ENCODE peak calls at places on chromosomes 7 and 10, in four cellular contexts. T is esophagus muscularis mucosa, Q is thoracic aorta, N is lung. G is an unnamed sample.
A peak's percentile ranks its signal among the peaks of the same experiment; 100 is the strongest.

GRCh38 chr10:21700474-21700873 is 166.4 kb downstream of the MLLT10 start:
- DNase-seq in T (no peak), Q (no peak), N (no peak), G (no peak)

GRCh38 chr10:74453151-74453550 is 302.1 kb downstream of the ADK start:
- DNase-seq in T (no peak), Q (no peak), N (no peak), G (no peak)

GRCh38 chr10:83373659-83374058 is 765.6 kb upstream of the GHITM start:
- DNase-seq in T (no peak), Q (no peak), N (no peak), G (no peak)

GRCh38 chr10:132223156-132223590 is 36.4 kb downstream of the DPYSL4 start:
- DNase-seq in T (no peak), Q (peak; percentile 9), N (peak; percentile 78), G (peak; percentile 84)

GRCh38 chr7:115805458-115805857 is 225.1 kb downstream of the TFEC start:
- DNase-seq in T (no peak), Q (no peak), N (no peak), G (no peak)

GRCh38 chr10:51760864-51761263 is 61.5 kb upstream of the CSTF2T start:
- DNase-seq in T (no peak), Q (no peak), N (no peak), G (no peak)

GRCh38 chr10:76717141-76717540 is 920.5 kb downstream of the KCNMA1 start:
- DNase-seq in T (no peak), Q (no peak), N (no peak), G (no peak)

GRCh38 chr7:41145656-41146055 is 557.2 kb downstream of the INHBA start:
- DNase-seq in T (no peak), Q (no peak), N (no peak), G (no peak)

GRCh38 chr7:100897111-100897608 is 1.5 kb upstream of the ACHE start:
- DNase-seq in T (no peak), Q (no peak), N (no peak), G (no peak)

GRCh38 chr10:5325076-5325475 is 39.7 kb upstream of the UCN3 start:
- DNase-seq in T (no peak), Q (no peak), N (no peak), G (no peak)

GRCh38 chr10:93595378-93596288 is 5.4 kb downstream of the RBP4 start:
- DNase-seq in T (no peak), Q (no peak), N (no peak), G (no peak)

GRCh38 chr7:45184326-45185027 is 26.9 kb downstream of the RAMP3 start:
- DNase-seq in T (no peak), Q (no peak), N (no peak), G (no peak)

GRCh38 chr10:61628875-61629513 is 33.7 kb upstream of the CABCOCO1 start:
- DNase-seq in T (no peak), Q (no peak), N (no peak), G (no peak)

GRCh38 chr7:156400046-156400445 is 240.5 kb upstream of the RNF32 start:
- DNase-seq in T (peak; percentile 68), Q (no peak), N (no peak), G (no peak)

GRCh38 chr10:21995557-21995956 is 8.0 kb downstream of the DNAJC1 start:
- DNase-seq in T (no peak), Q (no peak), N (no peak), G (no peak)

GRCh38 chr10:82319046-82319445 is 444.1 kb downstream of the NRG3 start:
- DNase-seq in T (no peak), Q (no peak), N (no peak), G (no peak)

GRCh38 chr10:71700735-71701368 is 18.7 kb downstream of the C10orf105 start:
- DNase-seq in T (no peak), Q (no peak), N (no peak), G (no peak)

GRCh38 chr7:33449847-33450246 is 320.5 kb downstream of the BBS9 start:
- DNase-seq in T (no peak), Q (no peak), N (no peak), G (no peak)

GRCh38 chr7:29377718-29378117 is 183.1 kb downstream of the CHN2 start:
- DNase-seq in T (no peak), Q (no peak), N (no peak), G (no peak)

GRCh38 chr7:80153446-80153845 is 18.8 kb downstream of the GNAI1 start:
- DNase-seq in T (no peak), Q (no peak), N (no peak), G (no peak)

GRCh38 chr10:63558132-63558784 is 37.1 kb downstream of the REEP3 start:
- DNase-seq in T (no peak), Q (no peak), N (no peak), G (no peak)

GRCh38 chr10:50653142-50653541 is 29.4 kb upstream of the SGMS1 start:
- DNase-seq in T (peak; percentile 7), Q (no peak), N (no peak), G (no peak)

GRCh38 chr10:76950354-76950753 is 687.3 kb downstream of the KCNMA1 start:
- DNase-seq in T (no peak), Q (no peak), N (no peak), G (no peak)

GRCh38 chr10:109062371-109062770 is 860.9 kb downstream of the XPNPEP1 start:
- DNase-seq in T (no peak), Q (no peak), N (no peak), G (no peak)

GRCh38 chr7:131026297-131027003 is 292.4 kb upstream of the KLF14 start:
- DNase-seq in T (no peak), Q (no peak), N (no peak), G (no peak)

GRCh38 chr10:28948045-28948444 is 270.7 kb downstream of the BAMBI start:
- DNase-seq in T (no peak), Q (no peak), N (no peak), G (no peak)

GRCh38 chr10:693506-693905 is 4.0 kb upstream of the DIP2C start:
- DNase-seq in T (no peak), Q (no peak), N (no peak), G (no peak)

GRCh38 chr10:50326757-50327701 is 75.7 kb upstream of the ASAH2 start:
- DNase-seq in T (no peak), Q (no peak), N (peak; percentile 34), G (no peak)

GRCh38 chr10:91745086-91745831 is 53.0 kb upstream of the TNKS2 start:
- DNase-seq in T (no peak), Q (no peak), N (no peak), G (no peak)

GRCh38 chr7:48708635-48709034 is 215.7 kb upstream of the CDC14C start:
- DNase-seq in T (no peak), Q (no peak), N (no peak), G (no peak)

GRCh38 chr10:86918022-86918471 is 39.4 kb downstream of the MMRN2 start:
- DNase-seq in T (peak; percentile 47), Q (no peak), N (no peak), G (no peak)

GRCh38 chr10:29623797-29624196 is 11.0 kb downstream of the SVIL start:
- DNase-seq in T (no peak), Q (no peak), N (no peak), G (no peak)

GRCh38 chr7:112448891-112449290 is 1.4 kb upstream of the IFRD1 start:
- DNase-seq in T (no peak), Q (no peak), N (no peak), G (no peak)

DNA sequence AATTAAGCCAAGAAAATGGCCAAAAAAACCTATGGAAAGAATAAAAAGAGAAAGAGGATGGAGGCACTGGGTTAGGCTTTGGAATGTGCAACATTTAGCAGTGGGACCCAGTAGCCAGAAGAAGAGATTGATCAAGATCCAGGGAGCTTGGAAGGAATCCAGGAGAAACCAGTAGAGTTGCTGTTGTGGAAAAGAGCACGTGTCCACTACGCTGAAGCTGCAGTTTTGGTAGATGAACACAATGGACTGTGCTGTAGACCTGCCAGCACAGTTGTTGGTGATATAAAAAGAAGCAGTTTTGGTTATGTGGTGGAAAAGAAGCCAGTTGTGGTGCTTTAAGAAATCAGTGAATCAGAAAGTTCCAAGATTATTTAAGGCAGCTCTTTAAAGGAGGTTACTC is 802.2 kb upstream of the POM121L12 start:
- DNase-seq in T (peak; percentile 66), Q (no peak), N (no peak), G (no peak)
- H3K27ac ChIP-seq in T (no peak overlapping the region), Q (no peak overlapping the region), N (no peak overlapping the region), G (no peak overlapping the region)

GRCh38 chr10:33286186-33286934 is 48.1 kb downstream of the NRP1 start:
- DNase-seq in T (no peak), Q (peak; percentile 31), N (no peak), G (no peak)

GRCh38 chr10:33288127-33288526 is 46.3 kb downstream of the NRP1 start:
- DNase-seq in T (no peak), Q (no peak), N (no peak), G (no peak)

GRCh38 chr10:33284945-33285344 is 49.5 kb downstream of the NRP1 start:
- DNase-seq in T (no peak), Q (no peak), N (no peak), G (no peak)

GRCh38 chr10:33289776-33290175 is 44.7 kb downstream of the NRP1 start:
- DNase-seq in T (no peak), Q (no peak), N (no peak), G (no peak)

DNA sequence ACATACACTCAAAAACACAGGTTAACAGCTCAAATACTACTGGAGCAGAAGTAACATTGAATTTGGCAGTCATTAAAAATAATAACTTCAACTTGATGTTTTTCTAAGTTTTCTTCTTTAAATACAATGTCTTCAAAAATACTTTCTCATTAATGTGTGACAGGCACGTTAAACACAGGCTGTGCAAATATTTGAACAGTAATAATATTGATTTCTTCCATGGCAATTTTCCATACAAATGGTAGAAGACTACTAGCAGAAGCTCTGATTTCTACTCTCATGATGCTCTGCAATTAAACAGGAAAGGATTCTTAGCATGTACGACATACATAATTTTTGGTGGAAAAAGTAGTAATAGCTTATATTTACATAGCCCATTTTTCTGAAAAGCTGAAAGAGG is 47.4 kb downstream of the NRP1 start:
- DNase-seq in T (no peak), Q (no peak), N (no peak), G (no peak)
- H3K27ac ChIP-seq in T (no peak overlapping the region), Q (peak overlapping the region; percentile 20), N (no peak overlapping the region), G (no peak overlapping the region)

GRCh38 chr7:97269741-97270140 is 152.2 kb downstream of the SDHAF3 start:
- DNase-seq in T (no peak), Q (no peak), N (no peak), G (no peak)

GRCh38 chr7:97271619-97272018 is 154.1 kb downstream of the SDHAF3 start:
- DNase-seq in T (no peak), Q (no peak), N (no peak), G (no peak)

GRCh38 chr7:97270280-97270679 is 152.8 kb downstream of the SDHAF3 start:
- DNase-seq in T (no peak), Q (no peak), N (no peak), G (no peak)

GRCh38 chr7:97275475-97275874 is 158.0 kb downstream of the SDHAF3 start:
- DNase-seq in T (no peak), Q (no peak), N (no peak), G (no peak)

GRCh38 chr7:97272237-97272975 is 154.9 kb downstream of the SDHAF3 start:
- DNase-seq in T (no peak), Q (no peak), N (no peak), G (no peak)
- H3K27ac ChIP-seq in T (no peak overlapping the region), Q (no peak overlapping the region), N (no peak overlapping the region), G (no peak overlapping the region)

GRCh38 chr7:102065226-102065625 is 221.4 kb upstream of the SH2B2 start:
- DNase-seq in T (no peak), Q (no peak), N (no peak), G (no peak)
- H3K27ac ChIP-seq in T (no peak overlapping the region), Q (no peak overlapping the region), N (peak overlapping the region; percentile 47), G (no peak overlapping the region)

G was measured in substantia nigra.